ENCODE peak calls at places on chromosomes 7 and 10, in eight cellular contexts. P is fibroblast of lung; Q is activated effector memory CD4-positive, alpha-beta T cell treated with Interleukin-2 at 50 U/mL for 16 hours; L is NCI-H1417; I is iPS DF 6.9; K is fibroblast of the conjunctiva; M is activated CD4-positive, alpha-beta T cell treated with anti-CD3 and anti-CD28 coated beads, Interleukin-2, amount 50 U/mL, for 48 hours; V is effector memory CD4-positive, alpha-beta T cell. U is an unnamed sample.

GRCh38 chr7:91164948-91165845 is 99.0 kb upstream of the FZD1 start:
- DNase-seq in M (no peak), K (peak), Q (no peak), P (peak), L (no peak), I (no peak), V (no peak), U (no peak)

GRCh38 chr7:123673137-123673732 is 17.6 kb downstream of the LMOD2 start:
- DNase-seq in Q (no peak), L (no peak), P (no peak), M (no peak), K (no peak), I (no peak), V (no peak), U (no peak)

GRCh38 chr7:120793213-120793936 is 64.6 kb downstream of the TSPAN12 start:
- DNase-seq in I (no peak), Q (no peak), M (no peak), L (no peak), P (no peak), K (no peak), V (no peak), U (no peak)

GRCh38 chr7:46559194-46559576 is 638.1 kb upstream of the IGFBP3 start:
- DNase-seq in M (no peak), K (peak), L (no peak), Q (no peak), I (no peak), V (no peak), P (peak), U (no peak)

GRCh38 chr7:32680259-32681173 is 185.2 kb downstream of the AVL9 start:
- DNase-seq in L (no peak), K (no peak), Q (no peak), P (peak), M (no peak), V (no peak), I (no peak), U (no peak)

GRCh38 chr10:61752111-61753011 is 89.6 kb downstream of the CABCOCO1 start:
- DNase-seq in L (no peak), M (no peak), Q (no peak), P (peak), I (no peak), V (no peak), K (no peak), U (no peak)

GRCh38 chr10:112379635-112380296 is 5.8 kb downstream of the ACSL5 start:
- DNase-seq in I (no peak), Q (no peak), P (peak), K (no peak), V (no peak), M (no peak), L (no peak), U (no peak)

GRCh38 chr7:2359610-2360009 is 5.0 kb downstream of the EIF3B start:
- DNase-seq in M (no peak), V (no peak), K (no peak), I (no peak), Q (no peak), L (no peak), P (no peak), U (no peak)

GRCh38 chr10:97319671-97320479 is 804 bp downstream of the FRAT1 start:
- DNase-seq in Q (peak), P (no peak), L (peak), K (no peak), M (peak), V (peak), I (no peak), U (peak)

GRCh38 chr7:55021053-55021452 is 2.2 kb downstream of the EGFR start:
- DNase-seq in K (no peak), V (no peak), L (no peak), P (peak), M (no peak), Q (no peak), I (no peak), U (no peak)

GRCh38 chr10:98748298-98748697 is 301.6 kb upstream of the HPS1 start:
- DNase-seq in V (no peak), I (peak), L (no peak), K (peak), P (no peak), M (no peak), Q (no peak), U (no peak)

GRCh38 chr10:6348091-6348862 is 145.5 kb downstream of the PFKFB3 start:
- DNase-seq in Q (peak), V (peak), L (no peak), I (no peak), M (peak), K (no peak), P (peak), U (peak)

GRCh38 chr7:16669581-16669980 is 23.6 kb downstream of the BZW2 start:
- DNase-seq in K (no peak), V (no peak), I (no peak), L (no peak), P (peak), M (no peak), Q (no peak), U (no peak)

GRCh38 chr7:54888067-54888735 is 129.2 kb upstream of the SEC61G start:
- DNase-seq in M (no peak), I (no peak), V (no peak), P (peak), Q (no peak), L (no peak), K (no peak), U (no peak)

GRCh38 chr10:119620771-119621384 is 24.1 kb upstream of the TIAL1 start:
- DNase-seq in M (no peak), I (no peak), V (no peak), Q (no peak), L (no peak), K (no peak), P (no peak), U (no peak)

GRCh38 chr7:832292-832967 is at the start of gene SUN1:
- DNase-seq in L (no peak), K (peak), I (no peak), P (peak), M (peak), Q (peak), V (peak), U (peak)

GRCh38 chr10:72340510-72340895 is 14.2 kb downstream of the DNAJB12 start:
- DNase-seq in M (peak), K (no peak), I (no peak), L (no peak), Q (peak), P (no peak), V (peak), U (peak)

U was measured in activated T-helper 1 cell treated with anti-CD3 and anti-CD28 coated beads, Interleukin-12 subunit alpha, Interleukin-12 subunit beta, Interleukin-2, Interleukin-4 antibody, amounts not matched to agents 30 ng/mL and 10 ng/mL and 1 ng/mL, durations not matched to agents 14 hours and 24 hours and 36 hours.